ENCODE peak calls at places on chromosomes 1 and 21, in five cellular contexts. R is right lobe of liver, G is transverse colon, B is heart left ventricle, A is sigmoid colon. V is an unnamed sample.
A peak's percentile ranks its signal among the peaks of the same experiment; 100 is the strongest.

GRCh38 chr1:19749685-19750084 is 50.0 kb downstream of the TMCO4 start:
- DNase-seq in R (no peak), G (no peak), B (no peak), A (no peak), V (no peak)

GRCh38 chr1:197838836-197839235 is 63.6 kb upstream of the DENND1B start:
- DNase-seq in R (no peak), G (no peak), B (no peak), A (no peak), V (no peak)

GRCh38 chr1:47618222-47618720 is 180.4 kb downstream of the FOXD2 start:
- DNase-seq in R (no peak), G (no peak), B (no peak), A (no peak), V (no peak)

GRCh38 chr1:176897350-176898236 is 266.9 kb downstream of the ASTN1 start:
- DNase-seq in R (no peak), G (peak; percentile 28), B (peak; percentile 35), A (no peak), V (peak; percentile 50)

GRCh38 chr1:154019280-154019679 is 28.7 kb downstream of the RPS27 start:
- DNase-seq in R (no peak), G (no peak), B (no peak), A (no peak), V (no peak)

GRCh38 chr1:4032571-4032970 is 132.5 kb upstream of the C1orf174 start:
- DNase-seq in R (no peak), G (no peak), B (no peak), A (no peak), V (no peak)

GRCh38 chr21:36237441-36237840 is 80.8 kb downstream of the DOP1B start:
- DNase-seq in R (no peak), G (no peak), B (no peak), A (no peak), V (no peak)

GRCh38 chr1:68231627-68232303 is 558 bp downstream of the WLS start:
- DNase-seq in R (peak; percentile 58), G (peak; percentile 69), B (peak; percentile 61), A (peak; percentile 92), V (peak; percentile 80)

GRCh38 chr21:34029724-34030528 is 43.5 kb upstream of the MRPS6 start:
- DNase-seq in R (no peak), G (peak; percentile 36), B (peak; percentile 36), A (no peak), V (peak; percentile 49)

GRCh38 chr1:53430779-53431178 is 28.4 kb upstream of the DMRTB1 start:
- DNase-seq in R (no peak), G (no peak), B (no peak), A (no peak), V (no peak)

GRCh38 chr1:241918879-241919278 is 38.7 kb upstream of the BECN2 start:
- DNase-seq in R (no peak), G (no peak), B (no peak), A (no peak), V (no peak)

GRCh38 chr1:29284286-29284960 is 48.1 kb downstream of the PTPRU start:
- DNase-seq in R (no peak), G (no peak), B (no peak), A (peak; percentile 42), V (no peak)

GRCh38 chr1:29284961-29285560 is 48.7 kb downstream of the PTPRU start:
- DNase-seq in R (no peak), G (no peak), B (no peak), A (peak; percentile 58), V (no peak)

GRCh38 chr1:29285771-29286170 is 49.4 kb downstream of the PTPRU start:
- DNase-seq in R (no peak), G (no peak), B (no peak), A (peak; percentile 30), V (no peak)

GRCh38 chr1:29283804-29284195 is 47.5 kb downstream of the PTPRU start:
- DNase-seq in R (no peak), G (no peak), B (no peak), A (no peak), V (no peak)

GRCh38 chr1:29286194-29286767 is 50.0 kb downstream of the PTPRU start:
- DNase-seq in R (no peak), G (no peak), B (no peak), A (peak; percentile 24), V (no peak)
- TF ChIP-seq CTCF in R (no peak), G (no peak), B (no peak), A (no peak), V (no peak)

GRCh38 chr21:45326169-45326833 is 38.6 kb upstream of the POFUT2 start:
- DNase-seq in R (peak; percentile 55), G (no peak), B (no peak), A (peak; percentile 66), V (no peak)
- H3K4me1 ChIP-seq in R (no peaks in the 10 kb centered on the region), G (no peaks in the 10 kb centered on the region), B (peaks cover 6% of the 10 kb centered on the region), A (peaks cover 27% of the 10 kb centered on the region), V (peaks cover 31% of the 10 kb centered on the region)

GRCh38 chr1:111619635-111620411 is at the start of gene RAP1A:
- DNase-seq in R (peak; percentile 97), G (peak; percentile 98), B (peak; percentile 96), A (peak; percentile 98), V (peak; percentile 95)
- TF ChIP-seq POLR2A in R (peak; percentile 76), G (peak; percentile 89), B (no peak), A (peak; percentile 63), V (no peak)

DNA sequence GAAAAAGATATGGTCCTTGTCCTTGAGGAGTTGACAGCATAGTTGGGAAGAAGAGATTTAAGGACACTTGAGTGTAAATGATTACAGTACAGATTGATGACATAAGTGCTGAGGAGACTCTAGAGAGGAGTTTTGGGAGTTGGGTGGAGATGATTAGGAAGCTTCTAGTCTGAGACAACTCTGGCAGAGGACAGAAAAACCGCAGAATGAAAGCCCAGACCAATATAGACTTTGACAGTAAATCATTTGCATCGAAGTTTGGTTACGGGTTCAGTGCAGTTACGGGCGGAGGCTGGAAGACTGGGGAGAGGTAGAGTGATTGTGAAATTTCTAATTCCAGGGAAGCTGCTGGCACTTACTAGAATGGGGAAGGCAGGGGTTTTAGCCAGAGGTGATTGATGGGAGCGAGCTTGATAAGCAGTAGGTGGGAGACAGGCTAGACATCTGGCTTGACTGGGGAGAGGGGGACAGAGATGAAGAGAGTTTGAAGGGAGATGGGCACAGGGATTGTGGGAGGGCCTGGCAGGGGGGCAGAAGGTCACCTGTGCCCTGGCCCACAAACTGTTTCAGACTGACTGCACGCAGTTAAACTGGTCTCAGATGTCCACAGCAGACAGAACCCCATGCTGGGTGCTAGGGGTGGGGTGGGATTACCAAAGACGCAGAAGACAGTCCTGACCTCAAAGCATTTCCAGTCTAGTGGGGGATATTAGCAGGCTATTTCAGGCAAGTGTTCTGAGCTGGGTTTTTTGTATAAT is 20.1 kb downstream of the SH2D2A start:
- DNase-seq in R (no peak), G (peak; percentile 21), B (no peak), A (no peak), V (no peak)
- TF ChIP-seq CTCF in R (no peak), G (no peak), B (no peak), A (no peak), V (no peak)

DNA sequence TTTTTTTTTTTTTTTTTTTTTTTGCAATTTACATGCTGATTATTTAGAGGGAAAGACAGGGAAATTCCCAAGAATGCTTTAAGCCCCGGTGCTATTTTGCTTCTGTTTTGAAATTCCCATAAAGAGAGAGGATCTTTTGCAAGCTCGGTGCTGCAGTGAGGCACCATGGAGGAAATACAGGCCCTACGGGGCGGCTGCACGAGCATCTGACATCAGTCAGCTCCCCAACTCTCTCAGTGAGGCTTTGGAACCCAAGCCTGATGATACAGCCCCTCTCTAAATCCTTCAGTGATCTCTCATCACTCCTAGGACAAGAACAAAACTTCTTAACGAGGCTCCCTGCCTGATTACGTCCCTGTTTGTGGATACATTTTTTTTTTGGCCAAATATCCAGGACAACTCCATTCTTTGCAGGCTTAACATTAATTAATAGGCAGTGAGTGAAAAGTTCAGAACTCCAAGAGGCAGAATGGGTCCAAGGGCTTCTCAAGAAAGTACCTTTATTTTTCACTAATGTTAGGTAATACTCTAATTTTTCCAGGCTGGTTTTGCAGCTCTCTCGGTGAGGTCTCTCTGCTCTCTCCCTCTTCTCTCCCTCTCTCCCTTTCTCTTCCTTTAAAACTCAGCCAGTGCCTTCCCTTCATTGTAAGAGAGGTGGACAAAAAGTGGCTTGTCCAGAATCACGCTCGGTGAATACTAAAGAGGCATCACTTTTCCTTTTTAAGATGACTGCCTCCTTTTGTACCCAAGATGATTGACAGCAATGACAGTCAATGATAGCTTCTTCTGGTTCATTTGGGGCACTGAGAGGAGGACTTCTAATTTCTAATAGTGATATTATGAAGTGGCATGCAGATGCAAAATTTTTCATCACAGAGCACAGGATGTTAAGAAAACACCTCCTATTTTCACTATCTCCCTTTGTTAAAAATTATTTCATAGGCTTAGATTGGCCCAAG is 1.1 kb upstream of the CHI3L1 start:
- DNase-seq in R (no peak), G (no peak), B (no peak), A (peak; percentile 56), V (no peak)
- H3K4me1 ChIP-seq in R (no peaks in the 10 kb centered on the region), G (no peaks in the 10 kb centered on the region), B (no peaks in the 10 kb centered on the region), A (no peaks in the 10 kb centered on the region), V (peaks cover 6% of the 10 kb centered on the region)

V was measured in uterus.